ENCODE peak calls at places on chromosome 6, in four cellular contexts. Z, I, F and A are unnamed samples.

GRCh38 chr6:138662474-138662873 is 111.1 kb upstream of the CCDC28A start:
- DNase-seq in Z (peak), I (peak), F (no peak), A (no peak)

GRCh38 chr6:52423448-52423847 is 3.3 kb downstream of the EFHC1 start:
- DNase-seq in Z (no peak), I (no peak), F (no peak), A (no peak)

GRCh38 chr6:69349776-69350175 is 447.0 kb downstream of the LMBRD1 start:
- DNase-seq in Z (no peak), I (no peak), F (no peak), A (no peak)

GRCh38 chr6:84553527-84553926 is 210.9 kb downstream of the TBX18 start:
- DNase-seq in Z (no peak), I (no peak), F (no peak), A (no peak)

GRCh38 chr6:122770835-122771601 is 8.5 kb upstream of the FABP7 start:
- DNase-seq in Z (no peak), I (no peak), F (no peak), A (no peak)

GRCh38 chr6:130560231-130560630 is 194.4 kb downstream of the TMEM200A start:
- DNase-seq in Z (peak), I (no peak), F (peak), A (no peak)

GRCh38 chr6:162442675-162443074 is 284.9 kb downstream of the PRKN start:
- DNase-seq in Z (no peak), I (peak), F (no peak), A (no peak)

GRCh38 chr6:108710560-108710959 is 137.7 kb upstream of the ARMC2 start:
- DNase-seq in Z (no peak), I (no peak), F (no peak), A (no peak)

GRCh38 chr6:43476744-43477143 is 626 bp upstream of the TJAP1 start:
- DNase-seq in Z (no peak), I (no peak), F (no peak), A (no peak)

GRCh38 chr6:39870950-39871349 is 63.3 kb downstream of the MOCS1 start:
- DNase-seq in Z (no peak), I (no peak), F (no peak), A (no peak)

GRCh38 chr6:106390088-106390487 is 29.6 kb downstream of the CRYBG1 start:
- DNase-seq in Z (no peak), I (no peak), F (no peak), A (no peak)

GRCh38 chr6:155273438-155273837 is 9.6 kb downstream of the CLDN20 start:
- DNase-seq in Z (peak), I (peak), F (no peak), A (no peak)